ENCODE peak calls at places on chromosomes 7 and 10, in seven cellular contexts. One of them, this sample, is unnamed.

GRCh38 chr10:131431541-131431940 is 120.0 kb upstream of the TCERG1L start:
- DNase-seq in AG04449: no peak
- DNase-seq in HuH-7.5: no peak
- DNase-seq in posterior cingulate gyrus: no peak
- DNase-seq in stimulated activated CD4-positive, alpha-beta T cell treated with anti-CD3 and anti-CD28 coated beads, Interleukin-1b, Interleukin-23, amount 100 ng/mL, for 4 hours: no peak
- DNase-seq in GM23338: no peak
- DNase-seq in SW480: no peak
- DNase-seq in this sample: no peak

GRCh38 chr10:127990846-127991542 is 84.1 kb downstream of the PTPRE start:
- DNase-seq in AG04449: peak
- DNase-seq in HuH-7.5: no peak
- DNase-seq in posterior cingulate gyrus: no peak
- DNase-seq in stimulated activated CD4-positive, alpha-beta T cell treated with anti-CD3 and anti-CD28 coated beads, Interleukin-1b, Interleukin-23, amount 100 ng/mL, for 4 hours: peak
- DNase-seq in GM23338: no peak
- DNase-seq in SW480: peak
- DNase-seq in this sample: no peak

GRCh38 chr10:119595715-119596515 is 849 bp downstream of the TIAL1 start:
- DNase-seq in AG04449: no peak
- DNase-seq in HuH-7.5: peak
- DNase-seq in posterior cingulate gyrus: peak
- DNase-seq in stimulated activated CD4-positive, alpha-beta T cell treated with anti-CD3 and anti-CD28 coated beads, Interleukin-1b, Interleukin-23, amount 100 ng/mL, for 4 hours: peak
- DNase-seq in GM23338: peak
- DNase-seq in SW480: peak
- DNase-seq in this sample: peak

GRCh38 chr7:8638076-8638475 is 204.7 kb downstream of the NXPH1 start:
- DNase-seq in AG04449: no peak
- DNase-seq in HuH-7.5: no peak
- DNase-seq in posterior cingulate gyrus: no peak
- DNase-seq in stimulated activated CD4-positive, alpha-beta T cell treated with anti-CD3 and anti-CD28 coated beads, Interleukin-1b, Interleukin-23, amount 100 ng/mL, for 4 hours: no peak
- DNase-seq in GM23338: no peak
- DNase-seq in SW480: peak
- DNase-seq in this sample: no peak

GRCh38 chr7:82235710-82236109 is 207.9 kb downstream of the CACNA2D1 start:
- DNase-seq in AG04449: no peak
- DNase-seq in HuH-7.5: no peak
- DNase-seq in posterior cingulate gyrus: no peak
- DNase-seq in stimulated activated CD4-positive, alpha-beta T cell treated with anti-CD3 and anti-CD28 coated beads, Interleukin-1b, Interleukin-23, amount 100 ng/mL, for 4 hours: no peak
- DNase-seq in GM23338: no peak
- DNase-seq in SW480: peak
- DNase-seq in this sample: no peak

GRCh38 chr10:21065621-21066248 is 168.6 kb upstream of the NEBL start:
- DNase-seq in AG04449: no peak
- DNase-seq in HuH-7.5: no peak
- DNase-seq in posterior cingulate gyrus: no peak
- DNase-seq in stimulated activated CD4-positive, alpha-beta T cell treated with anti-CD3 and anti-CD28 coated beads, Interleukin-1b, Interleukin-23, amount 100 ng/mL, for 4 hours: no peak
- DNase-seq in GM23338: no peak
- DNase-seq in SW480: no peak
- DNase-seq in this sample: no peak

GRCh38 chr7:27647052-27647451 is 15.6 kb downstream of the HIBADH start:
- DNase-seq in AG04449: no peak
- DNase-seq in HuH-7.5: no peak
- DNase-seq in posterior cingulate gyrus: no peak
- DNase-seq in stimulated activated CD4-positive, alpha-beta T cell treated with anti-CD3 and anti-CD28 coated beads, Interleukin-1b, Interleukin-23, amount 100 ng/mL, for 4 hours: no peak
- DNase-seq in GM23338: no peak
- DNase-seq in SW480: no peak
- DNase-seq in this sample: no peak

GRCh38 chr7:120836556-120837125 is 21.3 kb downstream of the TSPAN12 start:
- DNase-seq in AG04449: no peak
- DNase-seq in HuH-7.5: no peak
- DNase-seq in posterior cingulate gyrus: no peak
- DNase-seq in stimulated activated CD4-positive, alpha-beta T cell treated with anti-CD3 and anti-CD28 coated beads, Interleukin-1b, Interleukin-23, amount 100 ng/mL, for 4 hours: no peak
- DNase-seq in GM23338: no peak
- DNase-seq in SW480: no peak
- DNase-seq in this sample: no peak

GRCh38 chr7:133207687-133208086 is 45.2 kb upstream of the EXOC4 start:
- DNase-seq in AG04449: no peak
- DNase-seq in HuH-7.5: no peak
- DNase-seq in posterior cingulate gyrus: no peak
- DNase-seq in stimulated activated CD4-positive, alpha-beta T cell treated with anti-CD3 and anti-CD28 coated beads, Interleukin-1b, Interleukin-23, amount 100 ng/mL, for 4 hours: no peak
- DNase-seq in GM23338: peak
- DNase-seq in SW480: no peak
- DNase-seq in this sample: no peak

GRCh38 chr7:27198138-27198841 is 1.6 kb downstream of the HOXA13 start:
- DNase-seq in AG04449: no peak
- DNase-seq in HuH-7.5: no peak
- DNase-seq in posterior cingulate gyrus: no peak
- DNase-seq in stimulated activated CD4-positive, alpha-beta T cell treated with anti-CD3 and anti-CD28 coated beads, Interleukin-1b, Interleukin-23, amount 100 ng/mL, for 4 hours: no peak
- DNase-seq in GM23338: no peak
- DNase-seq in SW480: peak
- DNase-seq in this sample: peak

GRCh38 chr7:113652501-113652900 is 266.3 kb downstream of the PPP1R3A start:
- DNase-seq in AG04449: no peak
- DNase-seq in HuH-7.5: no peak
- DNase-seq in posterior cingulate gyrus: no peak
- DNase-seq in stimulated activated CD4-positive, alpha-beta T cell treated with anti-CD3 and anti-CD28 coated beads, Interleukin-1b, Interleukin-23, amount 100 ng/mL, for 4 hours: no peak
- DNase-seq in GM23338: no peak
- DNase-seq in SW480: no peak
- DNase-seq in this sample: no peak

GRCh38 chr7:13742719-13743640 is 246.5 kb downstream of the ETV1 start:
- DNase-seq in AG04449: no peak
- DNase-seq in HuH-7.5: no peak
- DNase-seq in posterior cingulate gyrus: peak
- DNase-seq in stimulated activated CD4-positive, alpha-beta T cell treated with anti-CD3 and anti-CD28 coated beads, Interleukin-1b, Interleukin-23, amount 100 ng/mL, for 4 hours: no peak
- DNase-seq in GM23338: peak
- DNase-seq in SW480: peak
- DNase-seq in this sample: no peak

GRCh38 chr7:101731502-101732084 is 85.8 kb upstream of the CUX1 start:
- DNase-seq in AG04449: no peak
- DNase-seq in HuH-7.5: no peak
- DNase-seq in posterior cingulate gyrus: no peak
- DNase-seq in stimulated activated CD4-positive, alpha-beta T cell treated with anti-CD3 and anti-CD28 coated beads, Interleukin-1b, Interleukin-23, amount 100 ng/mL, for 4 hours: no peak
- DNase-seq in GM23338: peak
- DNase-seq in SW480: no peak
- DNase-seq in this sample: no peak

GRCh38 chr10:95698415-95698814 is 4.7 kb upstream of the TCTN3 start:
- DNase-seq in AG04449: no peak
- DNase-seq in HuH-7.5: no peak
- DNase-seq in posterior cingulate gyrus: no peak
- DNase-seq in stimulated activated CD4-positive, alpha-beta T cell treated with anti-CD3 and anti-CD28 coated beads, Interleukin-1b, Interleukin-23, amount 100 ng/mL, for 4 hours: no peak
- DNase-seq in GM23338: no peak
- DNase-seq in SW480: no peak
- DNase-seq in this sample: no peak

GRCh38 chr7:46937826-46938225 is 644.1 kb downstream of the TNS3 start:
- DNase-seq in AG04449: no peak
- DNase-seq in HuH-7.5: no peak
- DNase-seq in posterior cingulate gyrus: no peak
- DNase-seq in stimulated activated CD4-positive, alpha-beta T cell treated with anti-CD3 and anti-CD28 coated beads, Interleukin-1b, Interleukin-23, amount 100 ng/mL, for 4 hours: no peak
- DNase-seq in GM23338: no peak
- DNase-seq in SW480: no peak
- DNase-seq in this sample: no peak

GRCh38 chr10:132172091-132173066 is 14.4 kb upstream of the DPYSL4 start:
- DNase-seq in AG04449: no peak
- DNase-seq in HuH-7.5: no peak
- DNase-seq in posterior cingulate gyrus: peak
- DNase-seq in stimulated activated CD4-positive, alpha-beta T cell treated with anti-CD3 and anti-CD28 coated beads, Interleukin-1b, Interleukin-23, amount 100 ng/mL, for 4 hours: no peak
- DNase-seq in GM23338: no peak
- DNase-seq in SW480: no peak
- DNase-seq in this sample: no peak

This sample was measured in natural killer cell.